ENCODE peak calls at places on chromosomes 2 and 18, in seven cellular contexts. G, T, A, P, E, W and U are unnamed samples.
A peak's percentile ranks its signal among the peaks of the same experiment; 100 is the strongest.

GRCh38 chr2:38713311-38713710 is 37.9 kb downstream of the SRSF7 start:
- DNase-seq in A (no peak), T (no peak), W (no peak), E (no peak), P (no peak), G (no peak), U (no peak)

GRCh38 chr2:149715005-149715592 is 127.5 kb upstream of the MMADHC start:
- DNase-seq in E (no peak), T (peak; percentile 51), A (peak; percentile 61), G (no peak), P (peak; percentile 57), W (peak; percentile 73), U (no peak)

GRCh38 chr18:8684577-8684976 is 20.8 kb upstream of the MTCL1 start:
- DNase-seq in E (no peak), A (no peak), P (no peak), G (no peak), T (no peak), W (no peak), U (no peak)

GRCh38 chr2:77161009-77161408 is 361.2 kb downstream of the LRRTM4 start:
- DNase-seq in W (no peak), T (peak; percentile 90), P (no peak), G (no peak), E (no peak), A (peak; percentile 66), U (no peak)

GRCh38 chr2:177998006-177998405 is 74.6 kb downstream of the PDE11A start:
- DNase-seq in A (peak; percentile 94), W (peak; percentile 32), T (peak; percentile 14), P (no peak), E (no peak), G (no peak), U (no peak)

GRCh38 chr18:60508108-60508507 is 135.5 kb upstream of the MC4R start:
- DNase-seq in G (no peak), T (no peak), E (no peak), A (no peak), P (peak; percentile 77), W (no peak), U (no peak)

GRCh38 chr18:21682276-21683051 is 22.1 kb downstream of the ABHD3 start:
- DNase-seq in P (no peak), G (no peak), T (no peak), A (peak; percentile 80), W (peak; percentile 82), E (peak; percentile 36), U (no peak)

GRCh38 chr2:70094978-70095832 is 7.9 kb downstream of the PCBP1 start:
- DNase-seq in W (peak; percentile 73), G (peak; percentile 72), T (no peak), A (no peak), E (peak; percentile 69), P (peak; percentile 26), U (peak; percentile 87)

GRCh38 chr2:196849895-196850294 is 40.7 kb upstream of the C2orf66 start:
- DNase-seq in W (peak; percentile 57), G (no peak), A (peak; percentile 48), E (no peak), T (peak; percentile 42), P (no peak), U (no peak)

GRCh38 chr2:198597648-198598047 is 793.3 kb downstream of the PLCL1 start:
- DNase-seq in P (no peak), T (no peak), A (no peak), W (no peak), E (no peak), G (no peak), U (no peak)

GRCh38 chr18:13608791-13609552 is 117.4 kb downstream of the FAM210A start:
- DNase-seq in P (no peak), W (no peak), E (peak; percentile 76), T (no peak), A (no peak), G (no peak), U (no peak)